ENCODE peak calls at places on chromosomes 11 and 22, in five cellular contexts. C is H1, U is GM12878, E is K562, F is SK-N-SH. T is an unnamed sample.

GRCh38 chr11:95154514-95154913 is 64.9 kb downstream of the ENDOD1 start:
- DNase-seq in C (no peak), U (no peak), E (peak), F (peak), T (peak)

GRCh38 chr11:86814775-86815174 is 14.4 kb downstream of the PRSS23 start:
- DNase-seq in C (no peak), U (no peak), E (no peak), F (no peak), T (no peak)

GRCh38 chr11:33703771-33704170 is 3.1 kb upstream of the C11orf91 start:
- DNase-seq in C (no peak), U (no peak), E (no peak), F (no peak), T (no peak)

GRCh38 chr11:47980907-47981621 is 705 bp downstream of the PTPRJ start:
- DNase-seq in C (no peak), U (no peak), E (no peak), F (peak), T (no peak)

GRCh38 chr11:71496421-71496820 is 30.6 kb upstream of the KRTAP5-7 start:
- DNase-seq in C (no peak), U (no peak), E (no peak), F (no peak), T (no peak)

GRCh38 chr11:115761348-115761747 is 257.1 kb upstream of the CADM1 start:
- DNase-seq in C (no peak), U (no peak), E (no peak), F (no peak), T (no peak)

GRCh38 chr11:126159719-126160344 is 51.6 kb downstream of the RPUSD4 start:
- DNase-seq in C (peak), U (no peak), E (peak), F (no peak), T (no peak)

GRCh38 chr11:47916361-47916841 is 64.0 kb upstream of the PTPRJ start:
- DNase-seq in C (no peak), U (no peak), E (peak), F (peak), T (no peak)

GRCh38 chr22:32847067-32847491 is 45.6 kb downstream of the TIMP3 start:
- DNase-seq in C (no peak), U (no peak), E (no peak), F (no peak), T (no peak)

GRCh38 chr11:44575288-44575672 is 9.8 kb downstream of the CD82 start:
- DNase-seq in C (no peak), U (no peak), E (no peak), F (peak), T (no peak)

GRCh38 chr11:22459053-22459452 is 120.9 kb downstream of the SLC17A6 start:
- DNase-seq in C (no peak), U (no peak), E (no peak), F (no peak), T (no peak)

GRCh38 chr11:115054541-115055538 is 376.5 kb downstream of the NXPE2 start:
- DNase-seq in C (no peak), U (no peak), E (no peak), F (no peak), T (no peak)

GRCh38 chr11:35735903-35736302 is 73.3 kb downstream of the TRIM44 start:
- DNase-seq in C (no peak), U (no peak), E (no peak), F (no peak), T (no peak)

GRCh38 chr11:34602245-34602644 is 18.6 kb upstream of the EHF start:
- DNase-seq in C (no peak), U (no peak), E (peak), F (no peak), T (no peak)

GRCh38 chr22:29426476-29426875 is 11.9 kb upstream of the RFPL1 start:
- DNase-seq in C (no peak), U (no peak), E (no peak), F (no peak), T (no peak)

DNA sequence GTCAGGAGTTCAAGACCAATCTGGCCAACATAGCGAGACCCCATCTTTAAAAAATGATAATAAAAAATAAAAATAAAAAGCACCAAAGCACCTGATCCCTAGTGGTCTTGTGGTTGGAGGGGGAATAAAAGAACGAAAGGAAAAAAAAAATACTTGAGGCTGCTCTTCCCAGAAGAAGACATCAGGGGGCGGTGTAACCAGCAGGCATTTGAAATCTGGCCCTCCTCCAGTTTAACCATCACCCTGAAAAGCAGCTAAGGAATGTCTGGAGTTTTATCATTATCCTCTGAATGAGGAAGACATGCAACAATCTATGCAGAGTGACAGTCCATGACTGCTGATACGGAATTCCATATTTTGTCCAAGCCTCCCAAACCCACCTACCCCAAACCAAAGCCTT is 5.6 kb upstream of the KCTD17 start:
- DNase-seq in C (no peak), U (no peak), E (no peak), F (peak), T (no peak)
- TF ChIP-seq GABPA in C (no peak), U (no peak), E (no peak), F (no peak), T (no peak)

GRCh38 chr11:74806267-74806666 is 57.6 kb downstream of the RNF169 start:
- DNase-seq in C (no peak), U (no peak), E (peak), F (no peak), T (peak)
- H3K9ac ChIP-seq in C (no peak), U (no peak), E (no peak), F (no peak), T (no peak)

DNA sequence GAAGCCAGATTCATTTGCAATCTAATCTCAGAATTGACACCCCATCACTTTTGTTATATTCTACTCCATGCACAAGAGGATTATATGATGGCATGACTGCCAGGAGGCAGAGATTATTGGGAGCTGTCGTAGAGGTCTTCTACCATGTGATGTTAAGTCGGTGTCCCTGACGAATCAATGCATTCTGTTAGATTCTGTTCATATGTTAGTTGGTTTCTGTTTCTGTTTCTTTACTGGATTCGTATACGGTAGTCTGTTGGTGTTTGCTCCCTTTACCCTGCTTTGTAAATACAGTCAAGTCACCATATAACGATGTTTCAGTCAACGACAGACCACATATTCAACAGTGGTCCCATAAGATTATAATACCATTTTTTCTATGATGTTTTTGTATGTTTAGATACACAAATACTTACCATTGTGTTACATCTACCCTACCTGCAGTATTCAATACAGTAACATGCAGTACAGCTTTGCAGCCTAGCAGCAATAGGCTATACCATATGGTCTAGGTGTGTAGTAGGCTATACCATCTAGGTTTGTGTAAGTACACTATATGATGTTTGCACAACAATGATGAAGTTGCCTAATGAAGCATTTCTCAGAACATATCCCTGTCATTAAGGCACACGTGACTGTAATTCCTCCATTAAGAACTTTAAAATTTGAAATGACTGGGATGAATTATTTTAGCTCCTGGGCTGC is 22.8 kb upstream of the RASSF10 start:
- DNase-seq in C (no peak), U (no peak), E (no peak), F (no peak), T (no peak)
- TF ChIP-seq GABPA in C (no peak), U (no peak), E (no peak), F (no peak), T (no peak)

GRCh38 chr11:57619331-57619730 is 21.8 kb downstream of the SERPING1 start:
- DNase-seq in C (no peak), U (no peak), E (no peak), F (no peak), T (no peak)
- H3K9ac ChIP-seq in C (no peak), U (no peak), E (no peak), F (no peak), T (no peak)

DNA sequence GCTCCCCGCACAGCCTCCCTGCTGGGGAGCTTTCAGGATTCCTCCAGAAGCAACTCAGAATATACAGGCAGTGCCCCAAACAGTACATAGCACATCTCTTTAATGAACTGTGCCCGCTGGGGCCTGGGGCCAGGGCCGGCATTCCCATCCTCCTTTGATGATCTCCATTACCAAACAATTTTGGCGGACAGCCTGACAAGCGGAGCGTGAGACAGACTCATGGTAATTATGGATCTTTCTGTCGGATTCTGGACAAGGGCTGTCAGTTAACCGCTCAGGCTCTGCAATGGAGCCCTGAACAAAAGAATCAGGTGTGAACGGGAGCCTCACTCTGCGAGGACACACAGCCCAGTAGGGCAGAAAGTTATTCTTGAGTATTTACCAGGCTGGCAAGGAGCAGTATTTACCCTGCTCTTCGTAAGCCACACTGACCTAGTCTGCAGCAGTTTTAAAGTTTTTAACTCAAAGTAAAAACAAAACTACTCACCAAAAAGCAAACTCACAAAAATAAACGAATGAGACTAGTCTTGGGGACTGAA is 174.0 kb downstream of the TBC1D22A start:
- DNase-seq in C (no peak), U (no peak), E (no peak), F (no peak), T (peak)
- TF ChIP-seq GABPA in C (no peak), U (no peak), E (no peak), F (no peak), T (no peak)

DNA sequence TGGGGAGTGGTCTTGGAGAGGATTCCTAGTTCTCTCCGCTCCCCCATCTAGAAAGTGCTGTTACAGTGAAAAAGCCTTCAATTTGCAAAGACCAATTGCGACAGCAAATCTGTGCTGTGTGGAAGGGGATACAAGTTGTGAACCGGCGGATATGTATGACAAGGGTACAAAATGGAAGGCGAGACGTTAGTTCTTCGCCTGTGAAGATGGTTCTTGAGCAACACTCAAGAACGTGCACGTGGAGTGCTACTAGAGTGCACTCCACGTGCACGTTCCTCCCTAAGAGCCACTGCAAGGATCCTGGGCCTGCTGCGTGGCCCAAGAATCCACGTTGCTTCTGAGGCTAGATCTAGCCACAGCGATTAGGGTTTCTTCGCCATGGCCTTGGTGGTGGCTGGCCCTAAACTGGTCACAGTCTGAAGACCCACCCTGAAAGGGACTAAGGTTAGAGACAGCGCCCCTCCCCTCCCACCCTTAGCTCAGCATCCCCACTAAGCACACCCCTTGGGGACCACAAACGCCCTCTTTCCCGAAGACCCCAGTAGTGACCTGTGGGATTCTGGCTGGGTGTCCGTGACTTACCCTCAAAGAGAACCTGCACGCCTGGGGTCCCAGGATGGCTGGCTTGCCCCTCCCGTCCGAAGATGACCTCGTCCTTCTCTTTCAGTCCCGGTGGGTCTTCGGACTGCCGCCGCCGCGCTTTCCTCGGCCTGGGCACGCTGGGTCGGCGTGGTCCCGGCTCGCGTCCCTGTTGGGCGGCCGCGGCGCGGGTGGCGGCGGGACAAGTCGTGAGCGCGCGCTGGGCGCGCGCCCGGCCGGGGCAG is 519 bp upstream of the PDE3B start:
- DNase-seq in C (no peak), U (no peak), E (peak), F (no peak), T (no peak)
- H3K9ac ChIP-seq in C (no peak), U (no peak), E (peak), F (peak), T (peak)

GRCh38 chr11:103811870-103812509 is 224.4 kb upstream of the DDI1 start:
- DNase-seq in C (no peak), U (no peak), E (no peak), F (no peak), T (no peak)
- TF ChIP-seq GABPA in C (no peak), U (no peak), E (no peak), F (no peak), T (no peak)

GRCh38 chr22:46910624-46911023 is 148.2 kb downstream of the TBC1D22A start:
- DNase-seq in C (no peak), U (no peak), E (no peak), F (no peak), T (no peak)

GRCh38 chr22:46906326-46907045 is 144.0 kb downstream of the TBC1D22A start:
- DNase-seq in C (no peak), U (no peak), E (no peak), F (no peak), T (no peak)

GRCh38 chr22:46909237-46910030 is 147.0 kb downstream of the TBC1D22A start:
- DNase-seq in C (no peak), U (no peak), E (no peak), F (no peak), T (no peak)

GRCh38 chr22:46907578-46908215 is 145.2 kb downstream of the TBC1D22A start:
- DNase-seq in C (no peak), U (no peak), E (no peak), F (no peak), T (no peak)

GRCh38 chr22:46908641-46909107 is 146.2 kb downstream of the TBC1D22A start:
- DNase-seq in C (no peak), U (no peak), E (no peak), F (no peak), T (no peak)
- H3K9ac ChIP-seq in C (no peak), U (no peak), E (peak), F (no peak), T (no peak)

GRCh38 chr11:111426615-111427014 is 47.5 kb upstream of the POU2AF1 start:
- DNase-seq in C (no peak), U (no peak), E (no peak), F (no peak), T (no peak)

GRCh38 chr11:111428113-111428876 is 49.2 kb upstream of the POU2AF1 start:
- DNase-seq in C (no peak), U (no peak), E (no peak), F (no peak), T (no peak)

GRCh38 chr11:111423250-111423615 is 44.2 kb upstream of the POU2AF1 start:
- DNase-seq in C (no peak), U (no peak), E (no peak), F (no peak), T (no peak)

GRCh38 chr11:111429066-111429506 is 50.0 kb upstream of the POU2AF1 start:
- DNase-seq in C (no peak), U (no peak), E (peak), F (peak), T (peak)

DNA sequence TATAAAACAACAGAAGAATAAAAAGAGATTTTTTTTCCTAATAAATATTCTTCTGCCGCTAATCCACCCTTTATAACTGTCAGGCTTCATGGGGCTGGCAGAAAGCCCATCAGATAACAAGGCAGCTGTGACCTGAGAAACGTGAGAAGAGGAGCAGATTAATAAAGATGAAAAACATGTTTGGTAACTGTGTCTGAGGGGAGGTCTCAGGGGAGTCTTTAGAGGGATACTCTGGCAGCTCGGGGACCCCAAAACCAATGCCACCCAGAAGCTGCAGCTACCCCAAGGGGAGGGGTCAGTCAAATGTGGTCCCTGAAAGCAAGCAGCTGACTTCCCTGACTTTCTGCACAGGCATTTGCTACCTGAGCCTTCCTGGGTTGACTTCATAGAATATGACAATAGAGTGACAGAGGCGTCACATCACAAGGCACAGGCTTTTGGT is 48.4 kb upstream of the POU2AF1 start:
- DNase-seq in C (no peak), U (no peak), E (peak), F (peak), T (peak)
- TF ChIP-seq GABPA in C (no peak), U (no peak), E (no peak), F (no peak), T (no peak)

T was measured in HepG2.